ENCODE peak calls at places on chromosomes 3 and 15, in ten cellular contexts. One of them, this sample, is unnamed. For H3K36me3 and H3K4me1, the result is how much of the 10 kb centered on the place peaks cover.

GRCh38 chr15:39942101-39942752 is 8.3 kb downstream of the EIF2AK4 start:
- DNase-seq in uterus: no peak
- DNase-seq in keratinocyte: no peak
- DNase-seq in stomach: no peak
- DNase-seq in RWPE2: no peak
- DNase-seq in esophagus squamous epithelium: no peak
- DNase-seq in kidney: no peak
- DNase-seq in iPS DF 6.9: no peak
- DNase-seq in tibial artery: no peak
- DNase-seq in GM23338: peak
- DNase-seq in this sample: no peak

GRCh38 chr3:34219556-34219955 is 421.1 kb downstream of the PDCD6IP start:
- DNase-seq in uterus: no peak
- DNase-seq in keratinocyte: no peak
- DNase-seq in stomach: no peak
- DNase-seq in RWPE2: no peak
- DNase-seq in esophagus squamous epithelium: no peak
- DNase-seq in kidney: no peak
- DNase-seq in iPS DF 6.9: no peak
- DNase-seq in tibial artery: no peak
- DNase-seq in GM23338: no peak
- DNase-seq in this sample: no peak

GRCh38 chr3:120067090-120067489 is 27.2 kb downstream of the GSK3B start:
- DNase-seq in uterus: no peak
- DNase-seq in keratinocyte: no peak
- DNase-seq in stomach: no peak
- DNase-seq in RWPE2: no peak
- DNase-seq in esophagus squamous epithelium: no peak
- DNase-seq in kidney: no peak
- DNase-seq in iPS DF 6.9: no peak
- DNase-seq in tibial artery: no peak
- DNase-seq in GM23338: no peak
- DNase-seq in this sample: no peak

GRCh38 chr3:89368846-89369245 is 261.4 kb downstream of the EPHA3 start:
- DNase-seq in uterus: no peak
- DNase-seq in keratinocyte: no peak
- DNase-seq in stomach: no peak
- DNase-seq in RWPE2: no peak
- DNase-seq in esophagus squamous epithelium: no peak
- DNase-seq in kidney: no peak
- DNase-seq in iPS DF 6.9: no peak
- DNase-seq in tibial artery: no peak
- DNase-seq in GM23338: no peak
- DNase-seq in this sample: no peak

GRCh38 chr3:134350266-134350665 is 24.0 kb downstream of the AMOTL2 start:
- DNase-seq in uterus: no peak
- DNase-seq in keratinocyte: no peak
- DNase-seq in stomach: no peak
- DNase-seq in RWPE2: peak
- DNase-seq in esophagus squamous epithelium: no peak
- DNase-seq in kidney: no peak
- DNase-seq in iPS DF 6.9: no peak
- DNase-seq in tibial artery: no peak
- DNase-seq in GM23338: no peak
- DNase-seq in this sample: peak

GRCh38 chr3:9750556-9751411 is 1.0 kb downstream of the OGG1 start:
- DNase-seq in uterus: no peak
- DNase-seq in keratinocyte: no peak
- DNase-seq in stomach: no peak
- DNase-seq in RWPE2: no peak
- DNase-seq in esophagus squamous epithelium: no peak
- DNase-seq in kidney: no peak
- DNase-seq in iPS DF 6.9: no peak
- DNase-seq in tibial artery: no peak
- DNase-seq in GM23338: no peak
- DNase-seq in this sample: no peak

GRCh38 chr3:4995500-4996053 is 16.3 kb downstream of the BHLHE40 start:
- DNase-seq in uterus: no peak
- DNase-seq in keratinocyte: no peak
- DNase-seq in stomach: no peak
- DNase-seq in RWPE2: peak
- DNase-seq in esophagus squamous epithelium: no peak
- DNase-seq in kidney: no peak
- DNase-seq in iPS DF 6.9: no peak
- DNase-seq in tibial artery: no peak
- DNase-seq in GM23338: no peak
- DNase-seq in this sample: peak

GRCh38 chr3:71305246-71306206 is 278.0 kb downstream of the FOXP1 start:
- DNase-seq in uterus: no peak
- DNase-seq in keratinocyte: no peak
- DNase-seq in stomach: peak
- DNase-seq in RWPE2: no peak
- DNase-seq in esophagus squamous epithelium: no peak
- DNase-seq in kidney: no peak
- DNase-seq in iPS DF 6.9: peak
- DNase-seq in tibial artery: peak
- DNase-seq in GM23338: peak
- DNase-seq in this sample: peak

GRCh38 chr3:14519406-14519805 is 20.7 kb downstream of the GRIP2 start:
- DNase-seq in uterus: no peak
- DNase-seq in keratinocyte: no peak
- DNase-seq in stomach: no peak
- DNase-seq in RWPE2: no peak
- DNase-seq in esophagus squamous epithelium: no peak
- DNase-seq in kidney: no peak
- DNase-seq in iPS DF 6.9: no peak
- DNase-seq in tibial artery: no peak
- DNase-seq in GM23338: no peak
- DNase-seq in this sample: peak

GRCh38 chr15:85545185-85545584 is 164.8 kb downstream of the AKAP13 start:
- DNase-seq in uterus: no peak
- DNase-seq in keratinocyte: no peak
- DNase-seq in stomach: no peak
- DNase-seq in RWPE2: no peak
- DNase-seq in esophagus squamous epithelium: no peak
- DNase-seq in kidney: no peak
- DNase-seq in iPS DF 6.9: no peak
- DNase-seq in tibial artery: no peak
- DNase-seq in GM23338: no peak
- DNase-seq in this sample: no peak

GRCh38 chr15:85750807-85751730 is 43.7 kb downstream of the KLHL25 start:
- DNase-seq in uterus: peak
- DNase-seq in keratinocyte: no peak
- DNase-seq in stomach: peak
- DNase-seq in RWPE2: peak
- DNase-seq in esophagus squamous epithelium: no peak
- DNase-seq in kidney: peak
- DNase-seq in iPS DF 6.9: peak
- DNase-seq in tibial artery: peak
- DNase-seq in GM23338: peak
- DNase-seq in this sample: peak

GRCh38 chr3:16323737-16324136 is 58.7 kb downstream of the OXNAD1 start:
- DNase-seq in uterus: no peak
- DNase-seq in keratinocyte: no peak
- DNase-seq in stomach: no peak
- DNase-seq in RWPE2: no peak
- DNase-seq in esophagus squamous epithelium: no peak
- DNase-seq in kidney: no peak
- DNase-seq in iPS DF 6.9: no peak
- DNase-seq in tibial artery: no peak
- DNase-seq in GM23338: no peak
- DNase-seq in this sample: no peak

GRCh38 chr3:187186801-187187421 is 10.4 kb upstream of the RTP1 start:
- DNase-seq in uterus: peak
- DNase-seq in keratinocyte: no peak
- DNase-seq in stomach: peak
- DNase-seq in RWPE2: no peak
- DNase-seq in esophagus squamous epithelium: no peak
- DNase-seq in kidney: peak
- DNase-seq in iPS DF 6.9: no peak
- DNase-seq in tibial artery: peak
- DNase-seq in GM23338: no peak
- DNase-seq in this sample: peak

GRCh38 chr3:167691366-167691765 is 37.6 kb upstream of the WDR49 start:
- DNase-seq in uterus: no peak
- DNase-seq in keratinocyte: no peak
- DNase-seq in stomach: no peak
- DNase-seq in RWPE2: no peak
- DNase-seq in esophagus squamous epithelium: no peak
- DNase-seq in kidney: no peak
- DNase-seq in iPS DF 6.9: no peak
- DNase-seq in tibial artery: no peak
- DNase-seq in GM23338: no peak
- DNase-seq in this sample: no peak

GRCh38 chr3:18035641-18036466 is 293.4 kb upstream of the TBC1D5 start:
- DNase-seq in uterus: no peak
- DNase-seq in keratinocyte: no peak
- DNase-seq in stomach: no peak
- DNase-seq in RWPE2: no peak
- DNase-seq in esophagus squamous epithelium: no peak
- DNase-seq in kidney: no peak
- DNase-seq in iPS DF 6.9: no peak
- DNase-seq in tibial artery: no peak
- DNase-seq in GM23338: peak
- DNase-seq in this sample: no peak

GRCh38 chr3:30368978-30369377 is 237.4 kb upstream of the TGFBR2 start:
- DNase-seq in uterus: no peak
- DNase-seq in keratinocyte: no peak
- DNase-seq in stomach: no peak
- DNase-seq in RWPE2: no peak
- DNase-seq in esophagus squamous epithelium: no peak
- DNase-seq in kidney: no peak
- DNase-seq in iPS DF 6.9: no peak
- DNase-seq in tibial artery: no peak
- DNase-seq in GM23338: no peak
- DNase-seq in this sample: no peak

GRCh38 chr3:186360779-186361178 is 1.3 kb downstream of the DGKG start:
- DNase-seq in uterus: no peak
- DNase-seq in keratinocyte: no peak
- DNase-seq in stomach: no peak
- DNase-seq in RWPE2: no peak
- DNase-seq in esophagus squamous epithelium: no peak
- DNase-seq in kidney: no peak
- DNase-seq in iPS DF 6.9: no peak
- DNase-seq in tibial artery: no peak
- DNase-seq in GM23338: peak
- DNase-seq in this sample: peak

GRCh38 chr3:133812872-133813271 is 7.3 kb downstream of the SRPRB start:
- DNase-seq in uterus: no peak
- DNase-seq in keratinocyte: no peak
- DNase-seq in stomach: no peak
- DNase-seq in RWPE2: no peak
- DNase-seq in esophagus squamous epithelium: no peak
- DNase-seq in kidney: no peak
- DNase-seq in iPS DF 6.9: no peak
- DNase-seq in tibial artery: no peak
- DNase-seq in GM23338: no peak
- DNase-seq in this sample: no peak

DNA sequence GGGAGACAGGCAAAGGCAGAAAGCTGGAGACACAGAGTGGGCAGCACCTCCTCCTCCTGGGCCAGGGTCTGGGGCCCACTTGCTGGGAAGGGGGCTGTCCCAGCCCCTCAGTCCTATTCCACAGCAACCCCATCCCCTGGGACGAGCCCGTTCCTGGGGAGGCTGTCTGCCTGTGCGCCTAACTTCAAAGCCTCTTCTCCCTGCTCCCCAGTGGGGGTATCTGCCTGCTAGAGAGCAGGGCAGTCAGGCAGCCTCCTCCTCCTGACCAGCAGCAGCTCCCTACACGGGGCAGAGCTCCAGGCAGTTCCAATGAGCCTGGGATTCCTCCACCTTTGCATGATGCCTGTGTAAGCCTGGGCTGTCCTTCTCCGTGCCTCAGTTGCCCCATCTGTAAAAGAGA is 6.9 kb downstream of the PTH1R start:
- DNase-seq in uterus: no peak
- DNase-seq in keratinocyte: no peak
- DNase-seq in stomach: no peak
- DNase-seq in RWPE2: no peak
- DNase-seq in esophagus squamous epithelium: no peak
- DNase-seq in kidney: no peak
- DNase-seq in iPS DF 6.9: no peak
- DNase-seq in tibial artery: no peak
- DNase-seq in GM23338: no peak
- DNase-seq in this sample: peak
- H3K36me3 ChIP-seq in uterus: under half
- H3K36me3 ChIP-seq in keratinocyte: under half
- H3K36me3 ChIP-seq in stomach: under half
- H3K36me3 ChIP-seq in RWPE2: under half
- H3K36me3 ChIP-seq in esophagus squamous epithelium: under half
- H3K36me3 ChIP-seq in kidney: under half
- H3K36me3 ChIP-seq in iPS DF 6.9: under half
- H3K36me3 ChIP-seq in tibial artery: under half
- H3K36me3 ChIP-seq in GM23338: under half
- H3K36me3 ChIP-seq in this sample: under half

DNA sequence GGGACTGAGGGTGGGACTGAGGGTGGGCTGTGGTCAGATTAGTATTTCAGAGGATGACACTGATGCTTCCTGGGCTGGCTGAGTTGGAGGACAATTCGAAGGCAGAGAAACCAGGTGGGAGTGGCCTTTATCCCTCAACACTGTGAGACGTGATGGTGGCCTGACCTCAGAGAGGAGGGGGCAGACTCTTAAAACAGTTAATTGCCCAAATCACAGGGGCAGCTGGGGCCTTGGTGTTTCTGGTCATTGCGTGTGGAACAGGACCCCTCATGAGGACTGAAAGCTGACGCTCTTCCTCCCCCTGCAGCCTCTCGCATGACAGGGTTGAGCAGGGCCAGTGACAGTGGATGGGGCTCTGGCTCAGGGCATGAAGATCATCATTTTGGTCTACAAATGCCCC is 18.7 kb downstream of the DNASE1L3 start:
- DNase-seq in uterus: no peak
- DNase-seq in keratinocyte: no peak
- DNase-seq in stomach: no peak
- DNase-seq in RWPE2: no peak
- DNase-seq in esophagus squamous epithelium: no peak
- DNase-seq in kidney: no peak
- DNase-seq in iPS DF 6.9: no peak
- DNase-seq in tibial artery: no peak
- DNase-seq in GM23338: no peak
- DNase-seq in this sample: no peak
- H3K4me1 ChIP-seq in uterus: under half
- H3K4me1 ChIP-seq in keratinocyte: under half
- H3K4me1 ChIP-seq in stomach: under half
- H3K4me1 ChIP-seq in RWPE2: under half
- H3K4me1 ChIP-seq in esophagus squamous epithelium: under half
- H3K4me1 ChIP-seq in kidney: under half
- H3K4me1 ChIP-seq in iPS DF 6.9: under half
- H3K4me1 ChIP-seq in tibial artery: under half
- H3K4me1 ChIP-seq in GM23338: under half
- H3K4me1 ChIP-seq in this sample: under half

GRCh38 chr3:116446037-116446436 is 750 bp upstream of the LSAMP start:
- DNase-seq in uterus: no peak
- DNase-seq in keratinocyte: no peak
- DNase-seq in stomach: no peak
- DNase-seq in RWPE2: no peak
- DNase-seq in esophagus squamous epithelium: no peak
- DNase-seq in kidney: no peak
- DNase-seq in iPS DF 6.9: no peak
- DNase-seq in tibial artery: no peak
- DNase-seq in GM23338: no peak
- DNase-seq in this sample: no peak
- H3K36me3 ChIP-seq in uterus: under half
- H3K36me3 ChIP-seq in keratinocyte: under half
- H3K36me3 ChIP-seq in stomach: under half
- H3K36me3 ChIP-seq in RWPE2: under half
- H3K36me3 ChIP-seq in esophagus squamous epithelium: under half
- H3K36me3 ChIP-seq in kidney: under half
- H3K36me3 ChIP-seq in iPS DF 6.9: under half
- H3K36me3 ChIP-seq in tibial artery: under half
- H3K36me3 ChIP-seq in GM23338: under half
- H3K36me3 ChIP-seq in this sample: under half

GRCh38 chr3:154616298-154616697 is 186.3 kb upstream of the GPR149 start:
- DNase-seq in uterus: no peak
- DNase-seq in keratinocyte: no peak
- DNase-seq in stomach: no peak
- DNase-seq in RWPE2: no peak
- DNase-seq in esophagus squamous epithelium: no peak
- DNase-seq in kidney: peak
- DNase-seq in iPS DF 6.9: peak
- DNase-seq in tibial artery: no peak
- DNase-seq in GM23338: peak
- DNase-seq in this sample: peak
- H3K4me1 ChIP-seq in uterus: under half
- H3K4me1 ChIP-seq in keratinocyte: under half
- H3K4me1 ChIP-seq in stomach: under half
- H3K4me1 ChIP-seq in RWPE2: under half
- H3K4me1 ChIP-seq in esophagus squamous epithelium: under half
- H3K4me1 ChIP-seq in kidney: under half
- H3K4me1 ChIP-seq in iPS DF 6.9: under half
- H3K4me1 ChIP-seq in tibial artery: under half
- H3K4me1 ChIP-seq in GM23338: under half
- H3K4me1 ChIP-seq in this sample: under half

This sample was measured in endodermal cell.